ENCODE peak calls at places on chromosomes 5 and 9, in four cellular contexts. N, R, Q and Y are unnamed samples.

GRCh38 chr5:154176191-154176590 is 14.3 kb upstream of the GALNT10 start:
- DNase-seq in N (peak; percentile 28), R (no peak), Q (no peak), Y (peak; percentile 50)

GRCh38 chr5:108382784-108383358 is 973 bp upstream of the FBXL17 start:
- DNase-seq in R (peak; percentile 55), Q (no peak), N (no peak), Y (peak; percentile 44)

GRCh38 chr5:124599048-124599973 is 147.1 kb downstream of the ZNF608 start:
- DNase-seq in R (no peak), Q (no peak), N (peak; percentile 78), Y (peak; percentile 61)

GRCh38 chr5:143036146-143036927 is 266.2 kb downstream of the ARHGAP26 start:
- DNase-seq in N (no peak), R (no peak), Q (no peak), Y (no peak)

GRCh38 chr5:125237026-125237425 is 490.6 kb upstream of the ZNF608 start:
- DNase-seq in Q (no peak), N (no peak), R (no peak), Y (no peak)

GRCh38 chr9:132776891-132777290 is 101.2 kb downstream of the AK8 start:
- DNase-seq in R (no peak), Q (no peak), N (no peak), Y (no peak)

GRCh38 chr5:178114325-178115135 is 1.2 kb downstream of the N4BP3 start:
- DNase-seq in R (no peak), Q (no peak), N (no peak), Y (no peak)

GRCh38 chr9:121884057-121884512 is 209.0 kb downstream of the TTLL11 start:
- DNase-seq in R (no peak), N (no peak), Q (no peak), Y (no peak)

GRCh38 chr9:33288828-33289483 is 1.4 kb upstream of the NFX1 start:
- DNase-seq in N (no peak), R (peak; percentile 13), Q (no peak), Y (no peak)

GRCh38 chr9:114720296-114720695 is 38.3 kb upstream of the TEX48 start:
- DNase-seq in R (no peak), N (no peak), Q (no peak), Y (peak; percentile 18)

GRCh38 chr9:33080534-33080933 is 4.1 kb upstream of the SMU1 start:
- DNase-seq in R (peak; percentile 20), N (no peak), Q (no peak), Y (no peak)

GRCh38 chr5:57692582-57693487 is 210.2 kb upstream of the ACTBL2 start:
- DNase-seq in Q (peak; percentile 52), N (peak; percentile 96), R (no peak), Y (peak; percentile 94)

GRCh38 chr5:109327572-109327971 is 82.2 kb downstream of the PJA2 start:
- DNase-seq in N (no peak), R (no peak), Q (no peak), Y (no peak)

GRCh38 chr5:61614606-61615005 is 282.5 kb downstream of the ZSWIM6 start:
- DNase-seq in Q (no peak), R (no peak), N (no peak), Y (no peak)

GRCh38 chr5:139849942-139850341 is 54.3 kb downstream of the PSD2 start:
- DNase-seq in N (no peak), R (no peak), Q (no peak), Y (no peak)